ENCODE peak calls at places on chromosomes 7 and 10, in ten cellular contexts. One of them, this sample, is unnamed.

GRCh38 chr7:26213821-26214515 is 12.4 kb downstream of the CBX3 start:
- DNase-seq in Peyer's patch: no peak
- DNase-seq in IMR-90: no peak
- DNase-seq in stomach: no peak
- DNase-seq in A549: no peak
- DNase-seq in GM12891: no peak
- DNase-seq in adrenal gland: no peak
- DNase-seq in heart left ventricle: no peak
- DNase-seq in transverse colon: no peak
- DNase-seq in upper lobe of left lung: no peak
- DNase-seq in this sample: no peak

GRCh38 chr7:131649003-131649541 is 92.6 kb upstream of the PODXL start:
- DNase-seq in Peyer's patch: no peak
- DNase-seq in IMR-90: no peak
- DNase-seq in stomach: no peak
- DNase-seq in A549: no peak
- DNase-seq in GM12891: no peak
- DNase-seq in adrenal gland: no peak
- DNase-seq in heart left ventricle: no peak
- DNase-seq in transverse colon: no peak
- DNase-seq in upper lobe of left lung: no peak
- DNase-seq in this sample: no peak

GRCh38 chr7:4028221-4028620 is 653.9 kb upstream of the FOXK1 start:
- DNase-seq in Peyer's patch: peak
- DNase-seq in IMR-90: no peak
- DNase-seq in stomach: no peak
- DNase-seq in A549: no peak
- DNase-seq in GM12891: no peak
- DNase-seq in adrenal gland: no peak
- DNase-seq in heart left ventricle: no peak
- DNase-seq in transverse colon: no peak
- DNase-seq in upper lobe of left lung: no peak
- DNase-seq in this sample: no peak

GRCh38 chr10:95601116-95601719 is 40.0 kb upstream of the SORBS1 start:
- DNase-seq in Peyer's patch: peak
- DNase-seq in IMR-90: peak
- DNase-seq in stomach: peak
- DNase-seq in A549: peak
- DNase-seq in GM12891: peak
- DNase-seq in adrenal gland: peak
- DNase-seq in heart left ventricle: peak
- DNase-seq in transverse colon: peak
- DNase-seq in upper lobe of left lung: no peak
- DNase-seq in this sample: peak

GRCh38 chr7:141785711-141786552 is 4.1 kb upstream of the TAS2R5 start:
- DNase-seq in Peyer's patch: peak
- DNase-seq in IMR-90: peak
- DNase-seq in stomach: no peak
- DNase-seq in A549: peak
- DNase-seq in GM12891: peak
- DNase-seq in adrenal gland: peak
- DNase-seq in heart left ventricle: no peak
- DNase-seq in transverse colon: no peak
- DNase-seq in upper lobe of left lung: no peak
- DNase-seq in this sample: peak

GRCh38 chr7:140056431-140056830 is 6.3 kb downstream of the PARP12 start:
- DNase-seq in Peyer's patch: no peak
- DNase-seq in IMR-90: no peak
- DNase-seq in stomach: no peak
- DNase-seq in A549: no peak
- DNase-seq in GM12891: no peak
- DNase-seq in adrenal gland: no peak
- DNase-seq in heart left ventricle: no peak
- DNase-seq in transverse colon: no peak
- DNase-seq in upper lobe of left lung: no peak
- DNase-seq in this sample: no peak

GRCh38 chr7:42493436-42494198 is 256.6 kb upstream of the GLI3 start:
- DNase-seq in Peyer's patch: peak
- DNase-seq in IMR-90: peak
- DNase-seq in stomach: peak
- DNase-seq in A549: no peak
- DNase-seq in GM12891: no peak
- DNase-seq in adrenal gland: peak
- DNase-seq in heart left ventricle: peak
- DNase-seq in transverse colon: peak
- DNase-seq in upper lobe of left lung: peak
- DNase-seq in this sample: no peak

GRCh38 chr10:29007370-29007747 is 281.5 kb upstream of the LYZL1 start:
- DNase-seq in Peyer's patch: no peak
- DNase-seq in IMR-90: no peak
- DNase-seq in stomach: no peak
- DNase-seq in A549: no peak
- DNase-seq in GM12891: no peak
- DNase-seq in adrenal gland: no peak
- DNase-seq in heart left ventricle: no peak
- DNase-seq in transverse colon: no peak
- DNase-seq in upper lobe of left lung: no peak
- DNase-seq in this sample: no peak

GRCh38 chr7:150735596-150736358 is 1.4 kb upstream of the GIMAP5 start:
- DNase-seq in Peyer's patch: no peak
- DNase-seq in IMR-90: no peak
- DNase-seq in stomach: no peak
- DNase-seq in A549: no peak
- DNase-seq in GM12891: no peak
- DNase-seq in adrenal gland: no peak
- DNase-seq in heart left ventricle: no peak
- DNase-seq in transverse colon: no peak
- DNase-seq in upper lobe of left lung: no peak
- DNase-seq in this sample: no peak

GRCh38 chr7:150738092-150739044 is 1.1 kb downstream of the GIMAP5 start:
- DNase-seq in Peyer's patch: no peak
- DNase-seq in IMR-90: no peak
- DNase-seq in stomach: no peak
- DNase-seq in A549: no peak
- DNase-seq in GM12891: no peak
- DNase-seq in adrenal gland: no peak
- DNase-seq in heart left ventricle: no peak
- DNase-seq in transverse colon: no peak
- DNase-seq in upper lobe of left lung: no peak
- DNase-seq in this sample: no peak

GRCh38 chr7:150739045-150739432 is 1.8 kb downstream of the GIMAP5 start:
- DNase-seq in Peyer's patch: no peak
- DNase-seq in IMR-90: no peak
- DNase-seq in stomach: no peak
- DNase-seq in A549: no peak
- DNase-seq in GM12891: no peak
- DNase-seq in adrenal gland: no peak
- DNase-seq in heart left ventricle: no peak
- DNase-seq in transverse colon: no peak
- DNase-seq in upper lobe of left lung: no peak
- DNase-seq in this sample: no peak

GRCh38 chr7:150736864-150737263 is 354 bp upstream of the GIMAP5 start:
- DNase-seq in Peyer's patch: no peak
- DNase-seq in IMR-90: no peak
- DNase-seq in stomach: no peak
- DNase-seq in A549: no peak
- DNase-seq in GM12891: no peak
- DNase-seq in adrenal gland: no peak
- DNase-seq in heart left ventricle: no peak
- DNase-seq in transverse colon: no peak
- DNase-seq in upper lobe of left lung: no peak
- DNase-seq in this sample: no peak

DNA sequence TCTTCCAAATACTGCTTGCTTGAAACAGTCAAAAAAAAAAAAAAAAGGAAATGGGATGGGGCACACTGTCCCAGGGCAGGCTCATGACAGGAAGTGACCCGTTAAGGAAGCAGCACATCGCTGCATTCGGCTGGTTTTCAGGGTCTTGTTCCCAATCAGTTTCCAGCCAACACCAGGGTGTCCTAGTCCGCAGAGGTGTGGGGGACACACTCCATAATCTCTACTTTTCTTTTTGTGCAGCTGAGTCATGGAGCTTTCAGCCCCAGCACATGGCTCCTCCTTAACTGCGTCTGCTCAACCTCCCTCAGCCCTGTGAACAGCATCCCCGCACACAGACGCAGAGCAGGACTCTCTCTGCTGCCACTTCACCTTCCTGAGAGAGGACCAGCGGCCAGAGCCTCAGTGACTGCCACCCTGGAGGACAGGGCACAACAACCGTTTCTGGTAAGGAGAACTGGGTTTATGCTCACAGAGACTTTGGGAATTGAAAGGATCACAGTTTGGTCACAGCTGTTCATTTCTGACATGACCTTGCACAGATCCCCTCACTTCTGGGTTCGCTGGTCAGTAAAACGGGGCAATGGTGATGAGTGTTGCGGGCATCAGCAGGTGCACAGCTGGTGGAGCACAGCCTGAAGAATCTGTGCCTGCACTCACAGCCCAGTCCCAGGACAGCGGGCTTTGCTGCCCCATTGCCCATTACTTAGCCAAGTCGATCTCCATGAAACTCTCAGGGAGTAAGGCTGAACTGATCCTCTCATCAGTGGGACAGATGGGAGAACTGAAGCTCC is at the start of gene GIMAP5:
- DNase-seq in Peyer's patch: peak
- DNase-seq in IMR-90: no peak
- DNase-seq in stomach: no peak
- DNase-seq in A549: no peak
- DNase-seq in GM12891: no peak
- DNase-seq in adrenal gland: no peak
- DNase-seq in heart left ventricle: no peak
- DNase-seq in transverse colon: no peak
- DNase-seq in upper lobe of left lung: no peak
- DNase-seq in this sample: no peak
- TF ChIP-seq POLR2A in Peyer's patch: peak
- TF ChIP-seq POLR2A in IMR-90: no peak
- TF ChIP-seq POLR2A in stomach: no peak
- TF ChIP-seq POLR2A in A549: no peak
- TF ChIP-seq POLR2A in GM12891: peak
- TF ChIP-seq POLR2A in adrenal gland: no peak
- TF ChIP-seq POLR2A in heart left ventricle: no peak
- TF ChIP-seq POLR2A in transverse colon: peak
- TF ChIP-seq POLR2A in upper lobe of left lung: no peak
- TF ChIP-seq POLR2A in this sample: peak

GRCh38 chr7:128408709-128409434 is 910 bp downstream of the IMPDH1 start:
- DNase-seq in Peyer's patch: no peak
- DNase-seq in IMR-90: peak
- DNase-seq in stomach: no peak
- DNase-seq in A549: no peak
- DNase-seq in GM12891: no peak
- DNase-seq in adrenal gland: no peak
- DNase-seq in heart left ventricle: no peak
- DNase-seq in transverse colon: no peak
- DNase-seq in upper lobe of left lung: no peak
- DNase-seq in this sample: no peak

GRCh38 chr7:128410092-128410665 is 397 bp upstream of the IMPDH1 start:
- DNase-seq in Peyer's patch: no peak
- DNase-seq in IMR-90: peak
- DNase-seq in stomach: peak
- DNase-seq in A549: peak
- DNase-seq in GM12891: no peak
- DNase-seq in adrenal gland: no peak
- DNase-seq in heart left ventricle: peak
- DNase-seq in transverse colon: peak
- DNase-seq in upper lobe of left lung: peak
- DNase-seq in this sample: peak

GRCh38 chr7:128407751-128408708 is 1.8 kb downstream of the IMPDH1 start:
- DNase-seq in Peyer's patch: no peak
- DNase-seq in IMR-90: no peak
- DNase-seq in stomach: no peak
- DNase-seq in A549: no peak
- DNase-seq in GM12891: no peak
- DNase-seq in adrenal gland: no peak
- DNase-seq in heart left ventricle: no peak
- DNase-seq in transverse colon: no peak
- DNase-seq in upper lobe of left lung: peak
- DNase-seq in this sample: no peak

GRCh38 chr7:128406986-128407589 is 2.7 kb downstream of the IMPDH1 start:
- DNase-seq in Peyer's patch: no peak
- DNase-seq in IMR-90: no peak
- DNase-seq in stomach: no peak
- DNase-seq in A549: no peak
- DNase-seq in GM12891: no peak
- DNase-seq in adrenal gland: no peak
- DNase-seq in heart left ventricle: no peak
- DNase-seq in transverse colon: no peak
- DNase-seq in upper lobe of left lung: peak
- DNase-seq in this sample: no peak

GRCh38 chr7:128409435-128410091 is at the start of gene IMPDH1:
- DNase-seq in Peyer's patch: peak
- DNase-seq in IMR-90: peak
- DNase-seq in stomach: peak
- DNase-seq in A549: peak
- DNase-seq in GM12891: peak
- DNase-seq in adrenal gland: peak
- DNase-seq in heart left ventricle: peak
- DNase-seq in transverse colon: peak
- DNase-seq in upper lobe of left lung: peak
- DNase-seq in this sample: peak
- TF ChIP-seq POLR2A in Peyer's patch: peak
- TF ChIP-seq POLR2A in IMR-90: no peak
- TF ChIP-seq POLR2A in stomach: no peak
- TF ChIP-seq POLR2A in A549: peak
- TF ChIP-seq POLR2A in GM12891: no peak
- TF ChIP-seq POLR2A in adrenal gland: peak
- TF ChIP-seq POLR2A in heart left ventricle: no peak
- TF ChIP-seq POLR2A in transverse colon: peak
- TF ChIP-seq POLR2A in upper lobe of left lung: no peak
- TF ChIP-seq POLR2A in this sample: peak

DNA sequence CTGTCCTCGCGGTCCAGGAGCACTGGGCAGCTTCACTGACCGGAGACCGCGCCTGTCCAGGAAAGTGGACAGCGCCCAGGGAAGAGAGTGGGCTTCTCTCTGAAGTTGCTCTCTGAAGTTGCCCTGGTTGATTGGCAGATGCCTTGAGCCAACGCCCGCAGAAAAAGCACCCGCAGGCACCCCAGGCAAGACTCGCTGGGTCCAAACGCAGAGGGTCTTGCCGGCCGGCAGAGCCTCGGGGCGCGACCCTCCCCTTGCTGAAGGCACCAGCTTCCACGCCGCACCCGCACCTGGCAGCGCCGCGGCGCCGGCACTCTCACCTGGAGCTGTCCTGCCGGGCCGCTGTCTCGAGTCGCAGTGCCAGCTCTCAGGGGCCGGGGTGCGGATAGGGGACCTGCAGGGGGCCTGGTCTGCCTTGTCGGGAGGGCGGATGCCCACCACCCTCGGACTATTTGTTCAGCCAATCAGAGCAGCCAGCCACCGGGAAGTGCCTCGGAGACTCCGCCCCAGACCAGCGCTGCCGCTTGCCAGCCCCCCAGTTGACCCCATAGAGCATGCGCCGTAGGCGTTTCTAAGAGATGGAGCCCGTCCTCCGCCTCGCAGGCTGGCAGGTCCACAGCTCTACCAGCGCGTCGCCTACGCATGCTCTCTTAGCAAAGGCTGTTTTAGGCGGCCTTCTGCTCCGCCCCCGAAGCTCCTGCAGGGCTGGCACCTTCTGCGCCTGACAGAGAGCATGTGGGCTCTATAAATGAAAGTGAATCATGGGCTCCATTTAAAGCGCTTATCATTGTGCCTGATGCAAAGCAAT is at the start of gene LIPA:
- DNase-seq in Peyer's patch: peak
- DNase-seq in IMR-90: peak
- DNase-seq in stomach: peak
- DNase-seq in A549: peak
- DNase-seq in GM12891: peak
- DNase-seq in adrenal gland: peak
- DNase-seq in heart left ventricle: peak
- DNase-seq in transverse colon: peak
- DNase-seq in upper lobe of left lung: peak
- DNase-seq in this sample: peak
- TF ChIP-seq POLR2A in Peyer's patch: peak
- TF ChIP-seq POLR2A in IMR-90: no peak
- TF ChIP-seq POLR2A in stomach: no peak
- TF ChIP-seq POLR2A in A549: peak
- TF ChIP-seq POLR2A in GM12891: no peak
- TF ChIP-seq POLR2A in adrenal gland: peak
- TF ChIP-seq POLR2A in heart left ventricle: no peak
- TF ChIP-seq POLR2A in transverse colon: peak
- TF ChIP-seq POLR2A in upper lobe of left lung: no peak
- TF ChIP-seq POLR2A in this sample: peak

DNA sequence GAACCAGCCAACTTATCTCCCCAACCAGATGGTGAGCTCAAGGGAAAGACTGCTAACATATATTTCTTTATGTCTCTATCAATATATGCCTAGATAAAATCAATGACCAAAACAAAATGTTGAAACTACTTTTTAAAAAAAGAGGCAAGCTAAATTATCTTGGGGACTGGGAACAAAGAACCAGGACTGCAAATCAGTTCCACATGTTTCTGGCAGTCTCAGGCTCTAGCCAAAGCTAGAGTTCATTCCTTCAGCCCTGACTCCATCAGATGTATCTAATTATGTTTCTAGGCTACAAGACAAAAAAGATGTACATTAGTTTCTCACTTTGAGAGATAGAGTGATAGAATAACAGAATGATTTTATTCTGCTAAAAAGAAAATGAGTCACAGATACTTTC is 1290.3 kb upstream of the SORCS1 start:
- DNase-seq in Peyer's patch: no peak
- DNase-seq in IMR-90: no peak
- DNase-seq in stomach: no peak
- DNase-seq in A549: no peak
- DNase-seq in GM12891: no peak
- DNase-seq in adrenal gland: no peak
- DNase-seq in heart left ventricle: no peak
- DNase-seq in transverse colon: no peak
- DNase-seq in upper lobe of left lung: no peak
- DNase-seq in this sample: no peak
- TF ChIP-seq POLR2A in Peyer's patch: no peak
- TF ChIP-seq POLR2A in IMR-90: no peak
- TF ChIP-seq POLR2A in stomach: no peak
- TF ChIP-seq POLR2A in A549: no peak
- TF ChIP-seq POLR2A in GM12891: no peak
- TF ChIP-seq POLR2A in adrenal gland: no peak
- TF ChIP-seq POLR2A in heart left ventricle: no peak
- TF ChIP-seq POLR2A in transverse colon: no peak
- TF ChIP-seq POLR2A in upper lobe of left lung: no peak
- TF ChIP-seq POLR2A in this sample: no peak

This sample was measured in GM12892.